ENCODE peak calls at places on chromosomes 2 and 18, in nine cellular contexts. F is AG09309, E is hepatocyte, I is fibroblast of villous mesenchyme, W is HL-60, Y is A549, K is aorta, S is astrocyte of the spinal cord, N is fibroblast of lung. M is an unnamed sample.

GRCh38 chr2:239288951-239289481 is 111.8 kb downstream of the HDAC4 start:
- DNase-seq in F (no peak), E (no peak), I (peak), W (no peak), Y (no peak), K (peak), S (no peak), N (peak), M (no peak)

GRCh38 chr2:54240515-54241219 is 15.4 kb downstream of the TSPYL6 start:
- DNase-seq in F (peak), E (no peak), I (peak), W (no peak), Y (no peak), K (no peak), S (peak), N (peak), M (no peak)

GRCh38 chr2:23940976-23941605 is 828 bp downstream of the UBXN2A start:
- DNase-seq in F (no peak), E (no peak), I (peak), W (no peak), Y (no peak), K (no peak), S (peak), N (peak), M (no peak)

GRCh38 chr2:17672583-17673317 is 80.9 kb downstream of the SMC6 start:
- DNase-seq in F (peak), E (no peak), I (peak), W (no peak), Y (peak), K (no peak), S (peak), N (peak), M (peak)

GRCh38 chr2:152335016-152335850 is at the start of gene FMNL2:
- DNase-seq in F (no peak), E (peak), I (peak), W (no peak), Y (peak), K (peak), S (peak), N (peak), M (no peak)

GRCh38 chr18:46341989-46342525 is 237.9 kb downstream of the HAUS1 start:
- DNase-seq in F (no peak), E (no peak), I (no peak), W (peak), Y (no peak), K (no peak), S (no peak), N (no peak), M (no peak)

GRCh38 chr2:199570957-199571356 is 113.2 kb upstream of the SATB2 start:
- DNase-seq in F (no peak), E (no peak), I (no peak), W (no peak), Y (no peak), K (no peak), S (no peak), N (no peak), M (no peak)

GRCh38 chr2:10862330-10862729 is 49.4 kb upstream of the KCNF1 start:
- DNase-seq in F (no peak), E (no peak), I (no peak), W (no peak), Y (no peak), K (no peak), S (no peak), N (no peak), M (no peak)

GRCh38 chr18:49072524-49072934 is 121.8 kb upstream of the SMAD7 start:
- DNase-seq in F (no peak), E (peak), I (no peak), W (no peak), Y (no peak), K (no peak), S (no peak), N (peak), M (no peak)

GRCh38 chr18:58005885-58006523 is 38.0 kb upstream of the NEDD4L start:
- DNase-seq in F (peak), E (no peak), I (no peak), W (no peak), Y (no peak), K (no peak), S (peak), N (peak), M (no peak)

GRCh38 chr2:161415467-161416293 is 417 bp upstream of the TBR1 start:
- DNase-seq in F (no peak), E (no peak), I (no peak), W (no peak), Y (no peak), K (no peak), S (no peak), N (peak), M (no peak)

GRCh38 chr18:55861266-55861665 is 273.3 kb upstream of the TCF4 start:
- DNase-seq in F (no peak), E (peak), I (peak), W (no peak), Y (peak), K (no peak), S (peak), N (peak), M (no peak)

GRCh38 chr2:233535276-233535675 is 31.3 kb downstream of the USP40 start:
- DNase-seq in F (no peak), E (no peak), I (no peak), W (no peak), Y (no peak), K (no peak), S (no peak), N (no peak), M (no peak)

GRCh38 chr2:210199854-210200253 is 25.4 kb downstream of the ACADL start:
- DNase-seq in F (no peak), E (no peak), I (no peak), W (no peak), Y (no peak), K (no peak), S (no peak), N (no peak), M (no peak)

GRCh38 chr2:210198326-210198725 is 26.9 kb downstream of the ACADL start:
- DNase-seq in F (no peak), E (no peak), I (no peak), W (no peak), Y (no peak), K (no peak), S (peak), N (peak), M (no peak)

GRCh38 chr2:210190345-210190744 is 19.1 kb upstream of the KANSL1L start:
- DNase-seq in F (no peak), E (no peak), I (no peak), W (no peak), Y (no peak), K (no peak), S (no peak), N (no peak), M (no peak)

GRCh38 chr2:210199186-210199765 is 26.0 kb downstream of the ACADL start:
- DNase-seq in F (no peak), E (peak), I (peak), W (no peak), Y (peak), K (no peak), S (peak), N (peak), M (no peak)

DNA sequence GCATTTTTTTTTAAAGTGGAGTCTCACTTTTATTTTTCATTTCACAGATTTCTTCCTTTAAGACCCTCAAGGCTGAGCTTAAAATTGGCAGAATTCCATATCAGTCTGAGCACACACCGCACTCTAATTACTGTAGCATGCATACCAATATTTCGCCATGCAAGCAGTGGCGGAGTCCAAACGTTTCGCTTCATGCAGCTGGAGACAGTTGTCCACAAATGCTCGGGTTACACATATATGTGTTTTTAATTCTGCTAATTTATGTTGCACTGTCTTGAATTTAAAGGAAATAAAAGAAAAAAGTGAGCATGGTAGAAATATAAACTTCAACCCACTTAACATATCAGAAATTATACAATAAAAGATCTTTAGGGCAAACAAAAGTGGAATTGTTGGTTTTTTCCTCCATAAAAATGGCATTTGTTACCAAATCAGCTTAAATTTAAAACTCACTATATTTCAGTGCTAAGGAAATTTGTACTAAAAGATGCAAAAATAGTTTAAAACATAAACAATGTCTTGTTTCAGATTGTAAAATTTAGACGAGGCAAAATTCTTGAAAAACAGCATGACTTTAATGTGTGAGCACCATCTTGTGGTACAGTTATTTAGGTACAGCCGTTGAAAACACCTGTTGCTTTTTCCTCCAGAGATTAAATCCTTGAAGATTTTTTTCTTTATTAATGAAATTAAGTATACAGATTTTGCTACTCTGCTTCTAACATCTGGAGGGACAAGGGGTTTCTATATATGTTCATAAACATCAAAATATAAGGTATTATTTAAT is 24.1 kb upstream of the KANSL1L start:
- DNase-seq in F (peak), E (peak), I (peak), W (no peak), Y (peak), K (no peak), S (peak), N (peak), M (no peak)
- H3K4me3 ChIP-seq in F (peak), E (no peak), I (no peak), W (peak), Y (peak), K (no peak), S (peak), N (peak), M (peak)

GRCh38 chr2:204664708-204665121 is 119.4 kb downstream of the PARD3B start:
- DNase-seq in F (no peak), E (no peak), I (peak), W (no peak), Y (peak), K (no peak), S (peak), N (peak), M (peak)
- H3K4me3 ChIP-seq in F (no peak), E (no peak), I (no peak), W (no peak), Y (no peak), K (no peak), S (no peak), N (no peak), M (no peak)

GRCh38 chr2:102145939-102146338 is 3.4 kb downstream of the IL1R1 start:
- DNase-seq in F (no peak), E (no peak), I (no peak), W (no peak), Y (peak), K (no peak), S (no peak), N (no peak), M (no peak)
- H3K4me3 ChIP-seq in F (no peak), E (no peak), I (no peak), W (no peak), Y (no peak), K (no peak), S (no peak), N (no peak), M (no peak)

GRCh38 chr2:47808614-47809013 is 25.7 kb downstream of the MSH6 start:
- DNase-seq in F (no peak), E (no peak), I (no peak), W (no peak), Y (no peak), K (no peak), S (no peak), N (no peak), M (no peak)
- H3K4me3 ChIP-seq in F (no peak), E (no peak), I (no peak), W (no peak), Y (no peak), K (no peak), S (no peak), N (no peak), M (no peak)

GRCh38 chr2:84878896-84879594 is 1.8 kb downstream of the TRABD2A start:
- DNase-seq in F (no peak), E (no peak), I (no peak), W (no peak), Y (no peak), K (no peak), S (no peak), N (no peak), M (no peak)
- H3K4me3 ChIP-seq in F (no peak), E (no peak), I (no peak), W (no peak), Y (no peak), K (no peak), S (no peak), N (peak), M (no peak)

M was measured in BJ.